ENCODE peak calls at places on chromosomes 3 and 15, in seven cellular contexts. E, U, D, X, I, H and N are unnamed samples.
A peak's percentile ranks its signal among the peaks of the same experiment; 100 is the strongest.

GRCh38 chr15:56754993-56755392 is 21.7 kb upstream of the ZNF280D start:
- DNase-seq in E (no peak), U (no peak), D (peak; percentile 20), X (no peak), I (no peak), H (peak; percentile 30), N (peak; percentile 35)

GRCh38 chr3:113697192-113698090 is 999 bp upstream of the USF3 start:
- DNase-seq in E (peak; percentile 55), U (peak; percentile 60), D (peak; percentile 43), X (peak; percentile 55), I (no peak), H (peak; percentile 34), N (no peak)

GRCh38 chr15:61681038-61681418 is 379.2 kb downstream of the VPS13C start:
- DNase-seq in E (no peak), U (no peak), D (no peak), X (no peak), I (no peak), H (no peak), N (no peak)

GRCh38 chr3:138082085-138082991 is 33.1 kb downstream of the DZIP1L start:
- DNase-seq in E (no peak), U (no peak), D (no peak), X (peak; percentile 92), I (no peak), H (peak; percentile 93), N (no peak)

GRCh38 chr15:31272558-31273257 is 53.9 kb upstream of the KLF13 start:
- DNase-seq in E (peak; percentile 41), U (peak; percentile 94), D (peak; percentile 9), X (no peak), I (no peak), H (no peak), N (no peak)

GRCh38 chr3:13040381-13041074 is 32.7 kb downstream of the IQSEC1 start:
- DNase-seq in E (no peak), U (no peak), D (peak; percentile 70), X (no peak), I (peak; percentile 67), H (no peak), N (no peak)

GRCh38 chr3:64460877-64461276 is 226.9 kb downstream of the ADAMTS9 start:
- DNase-seq in E (no peak), U (no peak), D (no peak), X (peak; percentile 89), I (no peak), H (peak; percentile 98), N (no peak)

GRCh38 chr3:149371001-149371722 is 6.3 kb downstream of the TM4SF1 start:
- DNase-seq in E (no peak), U (no peak), D (no peak), X (peak; percentile 77), I (no peak), H (peak; percentile 72), N (no peak)

GRCh38 chr3:170438836-170439235 is 20.2 kb downstream of the CLDN11 start:
- DNase-seq in E (no peak), U (no peak), D (no peak), X (no peak), I (no peak), H (no peak), N (no peak)

GRCh38 chr3:99365396-99365795 is 273.0 kb upstream of the COL8A1 start:
- DNase-seq in E (no peak), U (no peak), D (no peak), X (no peak), I (no peak), H (no peak), N (no peak)

GRCh38 chr3:190533511-190534282 is 19.8 kb downstream of the IL1RAP start:
- DNase-seq in E (no peak), U (peak; percentile 22), D (no peak), X (peak; percentile 89), I (no peak), H (peak; percentile 93), N (no peak)

GRCh38 chr15:70507772-70508351 is 255.5 kb downstream of the UACA start:
- DNase-seq in E (no peak), U (no peak), D (no peak), X (peak; percentile 90), I (no peak), H (peak; percentile 38), N (no peak)

GRCh38 chr3:192637803-192638202 is 89.5 kb downstream of the FGF12 start:
- DNase-seq in E (no peak), U (no peak), D (no peak), X (no peak), I (no peak), H (no peak), N (no peak)

GRCh38 chr3:111691293-111691909 is 96.3 kb upstream of the ZBED2 start:
- DNase-seq in E (no peak), U (no peak), D (peak; percentile 47), X (peak; percentile 63), I (no peak), H (peak; percentile 76), N (no peak)

GRCh38 chr3:7400360-7400759 is 539.4 kb downstream of the GRM7 start:
- DNase-seq in E (no peak), U (no peak), D (no peak), X (no peak), I (no peak), H (no peak), N (no peak)

GRCh38 chr15:87620393-87620792 is 636.1 kb downstream of the NTRK3 start:
- DNase-seq in E (no peak), U (no peak), D (no peak), X (no peak), I (no peak), H (no peak), N (no peak)

GRCh38 chr3:41237907-41238306 is 38.6 kb downstream of the CTNNB1 start:
- DNase-seq in E (no peak), U (no peak), D (no peak), X (no peak), I (no peak), H (no peak), N (no peak)

GRCh38 chr15:98754283-98755022 is 106.1 kb downstream of the IGF1R start:
- DNase-seq in E (peak; percentile 45), U (no peak), D (no peak), X (peak; percentile 57), I (no peak), H (peak; percentile 41), N (no peak)

GRCh38 chr3:139301183-139301582 is 42.6 kb upstream of the MRPS22 start:
- DNase-seq in E (no peak), U (no peak), D (no peak), X (peak; percentile 50), I (no peak), H (peak; percentile 46), N (no peak)

GRCh38 chr3:63556401-63556800 is 96.1 kb upstream of the SNTN start:
- DNase-seq in E (no peak), U (no peak), D (no peak), X (no peak), I (no peak), H (no peak), N (no peak)

GRCh38 chr15:26179906-26180305 is 316.8 kb upstream of the ATP10A start:
- DNase-seq in E (peak; percentile 63), U (no peak), D (peak; percentile 9), X (no peak), I (no peak), H (no peak), N (no peak)

GRCh38 chr3:58035512-58035867 is 27.3 kb downstream of the FLNB start:
- DNase-seq in E (no peak), U (no peak), D (no peak), X (no peak), I (no peak), H (no peak), N (no peak)

GRCh38 chr3:12588674-12589054 is 31.8 kb downstream of the MKRN2 start:
- DNase-seq in E (no peak), U (no peak), D (no peak), X (no peak), I (no peak), H (no peak), N (no peak)

GRCh38 chr3:178457506-178457905 is 78.7 kb upstream of the KCNMB2 start:
- DNase-seq in E (no peak), U (no peak), D (no peak), X (no peak), I (no peak), H (no peak), N (no peak)
- H3K9ac ChIP-seq in E (no peak overlapping the region), U (no peak overlapping the region), D (no peak overlapping the region), X (no peak overlapping the region), I (no peak overlapping the region), H (no peak overlapping the region), N (no peak overlapping the region)

DNA sequence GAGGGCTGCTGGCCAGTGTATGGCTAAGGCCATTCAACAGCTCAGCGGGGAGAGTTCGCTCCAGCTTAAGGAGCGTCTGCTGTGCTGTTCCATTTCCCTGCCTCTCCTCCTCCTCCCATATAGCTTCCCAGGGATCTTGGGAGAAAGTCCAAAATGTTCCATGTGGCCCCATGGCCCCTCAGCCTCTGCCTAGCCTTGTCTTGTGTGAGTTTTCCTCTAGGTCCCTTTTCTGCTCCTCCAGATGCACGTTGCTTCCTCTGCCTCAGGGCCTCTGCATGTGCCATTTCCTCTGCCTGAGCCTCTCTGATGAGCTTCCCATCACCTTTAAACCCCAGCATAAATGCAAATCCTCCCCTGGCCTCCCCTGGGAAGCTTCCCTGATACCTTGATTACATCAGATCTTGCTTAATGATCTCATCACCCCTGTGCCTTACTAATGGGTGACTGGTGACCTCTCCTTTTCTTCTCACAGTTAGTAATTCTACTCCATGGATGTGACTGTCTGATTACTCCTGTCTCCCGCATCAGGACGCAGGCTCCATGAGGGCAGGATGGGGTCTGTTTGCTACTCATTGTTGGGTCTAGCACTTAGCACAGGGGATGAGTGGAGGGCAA is 24.0 kb downstream of the ITGA11 start:
- DNase-seq in E (no peak), U (no peak), D (no peak), X (no peak), I (no peak), H (no peak), N (no peak)
- H3K27ac ChIP-seq in E (no peak overlapping the region), U (no peak overlapping the region), D (no peak overlapping the region), X (no peak overlapping the region), I (no peak overlapping the region), H (no peak overlapping the region), N (no peak overlapping the region)

DNA sequence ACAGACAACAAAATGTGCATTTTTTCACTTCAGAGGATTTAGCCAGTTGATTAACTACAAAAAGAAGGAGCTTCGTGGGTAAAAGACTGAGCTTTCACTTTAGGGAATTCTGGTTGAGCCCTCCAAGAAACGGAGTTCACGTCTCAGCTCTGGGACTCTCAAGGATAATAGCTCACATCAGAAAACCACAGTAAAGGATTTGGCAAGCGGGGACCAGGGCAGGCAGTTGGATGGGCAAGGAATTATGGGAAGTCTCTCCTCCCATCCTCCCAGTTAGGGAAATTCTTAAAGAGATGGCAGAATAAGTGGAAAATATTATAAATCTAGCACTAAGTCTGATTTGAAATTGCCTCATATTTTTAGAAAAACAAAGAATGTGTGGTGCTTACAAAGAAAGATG is 188.3 kb upstream of the EOMES start:
- DNase-seq in E (no peak), U (no peak), D (no peak), X (no peak), I (no peak), H (no peak), N (no peak)
- H3K9ac ChIP-seq in E (no peak overlapping the region), U (no peak overlapping the region), D (no peak overlapping the region), X (peak overlapping the region; percentile 64), I (no peak overlapping the region), H (no peak overlapping the region), N (no peak overlapping the region)

DNA sequence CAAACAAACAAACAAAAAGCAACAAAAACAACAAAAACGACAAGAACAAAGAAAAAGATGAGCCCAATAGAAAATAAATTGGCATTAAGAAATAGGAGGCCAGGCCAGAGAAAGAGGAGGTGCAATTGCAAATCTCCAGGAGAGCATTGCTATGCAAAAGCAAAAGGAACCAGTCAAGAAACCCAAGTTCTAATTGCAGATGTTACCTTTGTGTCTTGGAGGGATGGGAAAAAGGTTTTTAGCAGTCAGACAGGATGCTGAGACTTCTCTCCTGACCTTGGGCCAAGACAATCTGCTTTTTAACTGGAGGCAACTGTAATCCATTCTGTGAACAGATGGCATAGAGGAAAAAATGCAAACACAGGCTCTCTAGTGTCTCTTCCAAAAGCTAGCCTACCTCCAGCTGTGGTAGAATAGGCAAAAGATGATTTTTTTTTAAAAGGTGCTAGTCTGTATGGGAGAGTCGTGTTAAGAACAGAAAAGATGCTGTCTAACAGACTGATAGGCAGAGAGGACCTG is 56.4 kb downstream of the LSAMP start:
- DNase-seq in E (no peak), U (no peak), D (no peak), X (no peak), I (no peak), H (no peak), N (no peak)
- H3K27ac ChIP-seq in E (no peak overlapping the region), U (no peak overlapping the region), D (no peak overlapping the region), X (no peak overlapping the region), I (no peak overlapping the region), H (no peak overlapping the region), N (no peak overlapping the region)